ENCODE peak calls at places on chromosomes 16 and 17, in six cellular contexts. L is mammary epithelial cell, S is H9, P is A549, W is left lung, I is small intestine. H is an unnamed sample. For H3K4me1, the result is how much of the 10 kb centered on the place peaks cover.

GRCh38 chr16:72169708-72170107 is 2.2 kb downstream of the PMFBP1 start:
- DNase-seq in L (no peak), S (no peak), I (peak), P (no peak), W (no peak), H (no peak)

GRCh38 chr17:50908860-50909764 is 43.0 kb upstream of the TOB1 start:
- DNase-seq in I (peak), W (no peak), P (no peak), S (peak), L (no peak), H (no peak)

GRCh38 chr17:83125515-83126274 is 46.3 kb downstream of the METRNL start:
- DNase-seq in W (peak), I (peak), S (peak), P (no peak), L (peak), H (peak)

GRCh38 chr16:84471966-84472365 is 32.5 kb downstream of the MEAK7 start:
- DNase-seq in W (no peak), I (no peak), P (no peak), S (peak), L (no peak), H (no peak)

GRCh38 chr16:11052080-11052808 is 107.9 kb downstream of the CLEC16A start:
- DNase-seq in P (no peak), I (peak), W (no peak), L (no peak), S (no peak), H (no peak)

GRCh38 chr17:31787857-31788570 is 71.0 kb downstream of the COPRS start:
- DNase-seq in L (peak), P (no peak), S (no peak), I (no peak), W (peak), H (peak)

GRCh38 chr17:77769215-77769614 is 189.3 kb upstream of the TNRC6C start:
- DNase-seq in P (no peak), W (no peak), I (no peak), S (no peak), L (no peak), H (no peak)

GRCh38 chr17:38602862-38603785 is 2.6 kb downstream of the SRCIN1 start:
- DNase-seq in W (no peak), L (no peak), P (no peak), S (no peak), I (no peak), H (no peak)

GRCh38 chr16:67966549-67967182 is 1.8 kb downstream of the SLC12A4 start:
- DNase-seq in L (peak), S (peak), P (no peak), W (peak), I (no peak), H (peak)

GRCh38 chr17:47959825-47960655 is 2.4 kb upstream of the PRR15L start:
- DNase-seq in I (peak), L (no peak), P (no peak), W (no peak), S (no peak), H (no peak)

GRCh38 chr17:21019976-21020575 is 22.7 kb downstream of the USP22 start:
- DNase-seq in L (no peak), I (peak), P (no peak), S (no peak), W (no peak), H (no peak)

GRCh38 chr17:11944587-11944986 is 52.7 kb downstream of the ZNF18 start:
- DNase-seq in S (no peak), W (no peak), P (no peak), L (peak), I (no peak), H (no peak)

GRCh38 chr17:69575346-69575761 is 160.9 kb downstream of the MAP2K6 start:
- DNase-seq in L (no peak), S (no peak), W (no peak), P (no peak), I (no peak), H (no peak)

GRCh38 chr17:7747586-7747985 is 30.0 kb downstream of the DNAH2 start:
- DNase-seq in L (no peak), W (no peak), S (no peak), P (no peak), I (no peak), H (no peak)

GRCh38 chr17:6328279-6328678 is 106.6 kb downstream of the AIPL1 start:
- DNase-seq in S (no peak), I (peak), W (no peak), P (no peak), L (peak), H (no peak)

GRCh38 chr16:68257906-68258800 is 6.2 kb upstream of the SLC7A6 start:
- DNase-seq in P (no peak), L (peak), S (no peak), W (no peak), I (peak), H (peak)

GRCh38 chr16:11736903-11737302 is 5.8 kb downstream of the TXNDC11 start:
- DNase-seq in S (no peak), I (no peak), W (no peak), P (no peak), L (no peak), H (no peak)

GRCh38 chr16:89737341-89738071 is 16.2 kb downstream of the ZNF276 start:
- DNase-seq in P (no peak), L (no peak), W (no peak), I (peak), S (no peak), H (no peak)

GRCh38 chr17:76431509-76431908 is 21.4 kb downstream of the UBE2O start:
- DNase-seq in L (no peak), P (no peak), W (no peak), I (no peak), S (no peak), H (no peak)

GRCh38 chr16:57324649-57325223 is 33.8 kb upstream of the CCL22 start:
- DNase-seq in I (no peak), S (no peak), P (no peak), W (no peak), L (no peak), H (no peak)

GRCh38 chr16:10114411-10114810 is 67.8 kb downstream of the GRIN2A start:
- DNase-seq in L (peak), W (no peak), S (no peak), I (no peak), P (no peak), H (no peak)

GRCh38 chr17:80498920-80499410 is 22.6 kb upstream of the NPTX1 start:
- DNase-seq in S (no peak), L (no peak), W (no peak), I (no peak), P (no peak), H (no peak)

GRCh38 chr17:3710951-3711383 is 12.7 kb upstream of the HASPIN start:
- DNase-seq in P (no peak), L (peak), W (no peak), S (peak), I (peak), H (no peak)

GRCh38 chr17:73956595-73957465 is 246.6 kb upstream of the RPL38 start:
- DNase-seq in I (peak), W (peak), L (peak), S (peak), P (peak), H (no peak)

GRCh38 chr16:53999841-54000240 is 286.7 kb downstream of the IRX3 start:
- DNase-seq in P (no peak), W (no peak), I (no peak), L (no peak), S (no peak), H (no peak)

GRCh38 chr16:85380905-85381737 is 232.0 kb upstream of the GSE1 start:
- DNase-seq in P (no peak), S (no peak), L (no peak), I (no peak), W (no peak), H (no peak)

GRCh38 chr16:5367960-5368359 is 270.4 kb upstream of the EEF2KMT start:
- DNase-seq in P (no peak), I (no peak), L (no peak), W (no peak), S (no peak), H (no peak)

GRCh38 chr17:17081304-17081940 is 39.2 kb downstream of the MPRIP start:
- DNase-seq in S (no peak), P (no peak), I (no peak), L (no peak), W (peak), H (no peak)

GRCh38 chr17:33292981-33293867 is at the start of gene ASIC2:
- DNase-seq in L (peak), I (peak), W (no peak), S (peak), P (peak), H (no peak)

GRCh38 chr17:63701477-63702222 is 1.7 kb upstream of the LIMD2 start:
- DNase-seq in S (no peak), L (no peak), I (peak), P (no peak), W (peak), H (peak)

GRCh38 chr16:9847146-9847545 is 335.1 kb downstream of the GRIN2A start:
- DNase-seq in L (no peak), P (no peak), I (no peak), W (no peak), S (no peak), H (no peak)

GRCh38 chr16:88077328-88078108 is 126.3 kb downstream of the BANP start:
- DNase-seq in L (no peak), W (no peak), P (no peak), I (no peak), S (no peak), H (no peak)

GRCh38 chr17:72476575-72476986 is 355.8 kb downstream of the SOX9 start:
- DNase-seq in W (no peak), S (peak), P (no peak), I (no peak), L (no peak), H (no peak)

GRCh38 chr16:81620796-81621195 is 158.3 kb upstream of the PLCG2 start:
- DNase-seq in I (no peak), L (peak), S (no peak), W (no peak), P (no peak), H (no peak)

GRCh38 chr17:75501378-75502071 is 13.8 kb downstream of the CASKIN2 start:
- DNase-seq in L (no peak), I (no peak), P (no peak), W (no peak), S (no peak), H (no peak)

DNA sequence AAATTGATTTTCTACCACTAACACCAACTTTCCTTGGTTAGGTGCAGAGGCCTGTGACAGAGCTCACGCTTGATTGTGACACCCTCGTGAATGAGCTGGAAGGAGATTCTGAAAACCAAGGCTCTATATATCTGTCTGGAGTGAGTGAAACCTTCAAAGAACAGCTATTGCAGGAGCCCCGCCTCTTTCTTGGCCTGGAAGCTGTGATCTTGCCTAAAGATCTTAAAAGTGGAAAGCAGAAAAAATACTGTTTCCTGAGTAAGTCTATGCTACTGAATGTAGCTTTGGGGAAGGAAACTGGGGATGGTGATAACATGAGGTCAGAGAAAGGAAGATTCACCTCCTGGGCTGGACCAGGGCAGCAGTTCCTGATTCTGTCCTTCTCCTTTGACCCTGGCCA is 38.3 kb downstream of the REXO5 start:
- DNase-seq in L (no peak), P (no peak), W (no peak), I (no peak), S (no peak), H (no peak)
- H3K4me1 ChIP-seq in L (under half), P (under half), W (under half), I (under half), S (under half), H (under half)

GRCh38 chr17:57862990-57863667 is 13.3 kb upstream of the MRPS23 start:
- DNase-seq in P (no peak), L (no peak), W (no peak), I (no peak), S (peak), H (no peak)
- H3K4me1 ChIP-seq in P (half or more), L (under half), W (under half), I (under half), S (under half), H (under half)

GRCh38 chr16:56268799-56269198 is 77.5 kb downstream of the GNAO1 start:
- DNase-seq in P (no peak), W (no peak), S (no peak), L (no peak), I (no peak), H (no peak)

GRCh38 chr16:56270828-56271227 is 79.5 kb downstream of the GNAO1 start:
- DNase-seq in W (no peak), P (no peak), L (no peak), I (no peak), S (no peak), H (no peak)

GRCh38 chr16:56267888-56268287 is 76.6 kb downstream of the GNAO1 start:
- DNase-seq in I (no peak), P (no peak), W (no peak), S (no peak), L (no peak), H (no peak)

GRCh38 chr16:56269824-56270684 is 78.8 kb downstream of the GNAO1 start:
- DNase-seq in P (no peak), S (peak), L (no peak), W (no peak), I (peak), H (peak)

GRCh38 chr16:56269276-56269675 is 78.0 kb downstream of the GNAO1 start:
- DNase-seq in I (no peak), W (no peak), L (no peak), P (no peak), S (no peak), H (no peak)
- H3K4me1 ChIP-seq in I (under half), W (under half), L (under half), P (under half), S (under half), H (under half)

DNA sequence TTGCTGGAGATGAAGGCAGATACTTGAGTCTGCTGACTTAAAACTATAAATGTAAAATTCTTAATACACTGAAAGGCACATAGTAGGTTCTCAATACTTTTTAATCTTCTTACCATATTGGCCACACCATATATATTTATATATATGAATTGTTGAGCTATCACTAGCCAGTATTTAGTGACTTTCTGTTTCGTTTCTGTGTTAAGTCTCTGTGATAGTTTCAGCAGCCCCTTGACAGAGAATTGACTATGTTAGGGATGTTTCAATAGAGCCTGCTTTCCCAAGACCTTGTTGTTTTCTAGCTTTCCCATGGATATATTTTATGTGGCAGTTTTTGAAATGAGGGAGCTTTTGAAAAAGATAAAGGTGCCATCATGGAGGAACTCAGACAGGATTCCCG is 206.5 kb upstream of the GOT2 start:
- DNase-seq in W (no peak), S (no peak), P (no peak), I (no peak), L (no peak), H (no peak)
- H3K4me1 ChIP-seq in W (under half), S (under half), P (under half), I (under half), L (under half), H (under half)

GRCh38 chr16:66511615-66512500 is 38.1 kb downstream of the TK2 start:
- DNase-seq in P (peak), L (peak), W (no peak), S (peak), I (no peak), H (peak)
- H3K4me1 ChIP-seq in P (half or more), L (half or more), W (half or more), S (under half), I (under half), H (under half)